ENCODE peak calls at places on chromosomes 4 and X, in eight cellular contexts. One of them, this sample, is unnamed.
A peak's percentile ranks its signal among the peaks of the same experiment; 100 is the strongest.

GRCh38 chrX:139201924-139202323 is 328.6 kb upstream of the F9 start:
- DNase-seq in NT2/D1: no peak
- DNase-seq in astrocyte of the spinal cord: no peak
- DNase-seq in cardiac fibroblast: no peak
- DNase-seq in hypothalamus: no peak
- DNase-seq in ecto neural progenitor cell: no peak
- DNase-seq in CD8-positive, alpha-beta memory T cell: no peak
- DNase-seq in EL: no peak
- DNase-seq in this sample: no peak

GRCh38 chrX:150028692-150029091 is 90.4 kb upstream of the EOLA2 start:
- DNase-seq in NT2/D1: no peak
- DNase-seq in astrocyte of the spinal cord: no peak
- DNase-seq in cardiac fibroblast: no peak
- DNase-seq in hypothalamus: no peak
- DNase-seq in ecto neural progenitor cell: no peak
- DNase-seq in CD8-positive, alpha-beta memory T cell: no peak
- DNase-seq in EL: no peak
- DNase-seq in this sample: no peak

GRCh38 chr4:2829933-2830451 is 13.7 kb upstream of the ADD1 start:
- DNase-seq in NT2/D1: no peak
- DNase-seq in astrocyte of the spinal cord: no peak
- DNase-seq in cardiac fibroblast: no peak
- DNase-seq in hypothalamus: no peak
- DNase-seq in ecto neural progenitor cell: no peak
- DNase-seq in CD8-positive, alpha-beta memory T cell: no peak
- DNase-seq in EL: no peak
- DNase-seq in this sample: no peak

GRCh38 chr4:127249767-127250108 is 383.0 kb upstream of the INTU start:
- DNase-seq in NT2/D1: no peak
- DNase-seq in astrocyte of the spinal cord: no peak
- DNase-seq in cardiac fibroblast: no peak
- DNase-seq in hypothalamus: no peak
- DNase-seq in ecto neural progenitor cell: no peak
- DNase-seq in CD8-positive, alpha-beta memory T cell: no peak
- DNase-seq in EL: no peak
- DNase-seq in this sample: no peak

GRCh38 chr4:10051536-10052135 is 30.3 kb upstream of the SLC2A9 start:
- DNase-seq in NT2/D1: no peak
- DNase-seq in astrocyte of the spinal cord: no peak
- DNase-seq in cardiac fibroblast: no peak
- DNase-seq in hypothalamus: no peak
- DNase-seq in ecto neural progenitor cell: peak; percentile 28
- DNase-seq in CD8-positive, alpha-beta memory T cell: no peak
- DNase-seq in EL: no peak
- DNase-seq in this sample: no peak

GRCh38 chr4:149914101-149914500 is 98.5 kb upstream of the IQCM start:
- DNase-seq in NT2/D1: no peak
- DNase-seq in astrocyte of the spinal cord: no peak
- DNase-seq in cardiac fibroblast: no peak
- DNase-seq in hypothalamus: no peak
- DNase-seq in ecto neural progenitor cell: no peak
- DNase-seq in CD8-positive, alpha-beta memory T cell: no peak
- DNase-seq in EL: no peak
- DNase-seq in this sample: no peak

GRCh38 chr4:173057906-173058305 is 110.7 kb upstream of the GALNT7 start:
- DNase-seq in NT2/D1: no peak
- DNase-seq in astrocyte of the spinal cord: peak; percentile 22
- DNase-seq in cardiac fibroblast: peak; percentile 72
- DNase-seq in hypothalamus: no peak
- DNase-seq in ecto neural progenitor cell: no peak
- DNase-seq in CD8-positive, alpha-beta memory T cell: no peak
- DNase-seq in EL: no peak
- DNase-seq in this sample: peak; percentile 82

GRCh38 chrX:136773649-136774048 is 7.1 kb downstream of the ARHGEF6 start:
- DNase-seq in NT2/D1: no peak
- DNase-seq in astrocyte of the spinal cord: no peak
- DNase-seq in cardiac fibroblast: no peak
- DNase-seq in hypothalamus: no peak
- DNase-seq in ecto neural progenitor cell: no peak
- DNase-seq in CD8-positive, alpha-beta memory T cell: no peak
- DNase-seq in EL: no peak
- DNase-seq in this sample: no peak

GRCh38 chr4:134024251-134024650 is 177.3 kb downstream of the PABPC4L start:
- DNase-seq in NT2/D1: no peak
- DNase-seq in astrocyte of the spinal cord: no peak
- DNase-seq in cardiac fibroblast: peak; percentile 0
- DNase-seq in hypothalamus: no peak
- DNase-seq in ecto neural progenitor cell: no peak
- DNase-seq in CD8-positive, alpha-beta memory T cell: no peak
- DNase-seq in EL: peak; percentile 25
- DNase-seq in this sample: peak; percentile 19

GRCh38 chr4:3486556-3487270 is 23.6 kb downstream of the DOK7 start:
- DNase-seq in NT2/D1: no peak
- DNase-seq in astrocyte of the spinal cord: no peak
- DNase-seq in cardiac fibroblast: no peak
- DNase-seq in hypothalamus: peak; percentile 61
- DNase-seq in ecto neural progenitor cell: no peak
- DNase-seq in CD8-positive, alpha-beta memory T cell: no peak
- DNase-seq in EL: no peak
- DNase-seq in this sample: peak; percentile 40

GRCh38 chr4:165476214-165477098 is 97.6 kb downstream of the CPE start:
- DNase-seq in NT2/D1: no peak
- DNase-seq in astrocyte of the spinal cord: peak; percentile 62
- DNase-seq in cardiac fibroblast: peak; percentile 63
- DNase-seq in hypothalamus: no peak
- DNase-seq in ecto neural progenitor cell: no peak
- DNase-seq in CD8-positive, alpha-beta memory T cell: no peak
- DNase-seq in EL: peak; percentile 21
- DNase-seq in this sample: no peak

GRCh38 chr4:23266401-23266800 is 573.7 kb downstream of the GBA3 start:
- DNase-seq in NT2/D1: peak; percentile 1
- DNase-seq in astrocyte of the spinal cord: no peak
- DNase-seq in cardiac fibroblast: no peak
- DNase-seq in hypothalamus: no peak
- DNase-seq in ecto neural progenitor cell: no peak
- DNase-seq in CD8-positive, alpha-beta memory T cell: no peak
- DNase-seq in EL: no peak
- DNase-seq in this sample: no peak

GRCh38 chrX:140440891-140441290 is 64.0 kb downstream of the SOX3 start:
- DNase-seq in NT2/D1: no peak
- DNase-seq in astrocyte of the spinal cord: peak; percentile 23
- DNase-seq in cardiac fibroblast: no peak
- DNase-seq in hypothalamus: peak; percentile 0
- DNase-seq in ecto neural progenitor cell: no peak
- DNase-seq in CD8-positive, alpha-beta memory T cell: no peak
- DNase-seq in EL: no peak
- DNase-seq in this sample: no peak

GRCh38 chr4:57499786-57500185 is 389.6 kb upstream of the IGFBP7 start:
- DNase-seq in NT2/D1: no peak
- DNase-seq in astrocyte of the spinal cord: peak; percentile 19
- DNase-seq in cardiac fibroblast: peak; percentile 12
- DNase-seq in hypothalamus: no peak
- DNase-seq in ecto neural progenitor cell: no peak
- DNase-seq in CD8-positive, alpha-beta memory T cell: no peak
- DNase-seq in EL: peak; percentile 47
- DNase-seq in this sample: no peak

GRCh38 chrX:16851421-16851820 is 18.7 kb downstream of the RBBP7 start:
- DNase-seq in NT2/D1: no peak
- DNase-seq in astrocyte of the spinal cord: peak; percentile 51
- DNase-seq in cardiac fibroblast: peak; percentile 30
- DNase-seq in hypothalamus: no peak
- DNase-seq in ecto neural progenitor cell: no peak
- DNase-seq in CD8-positive, alpha-beta memory T cell: no peak
- DNase-seq in EL: no peak
- DNase-seq in this sample: no peak

GRCh38 chr4:18419780-18420179 is 398.2 kb upstream of the LCORL start:
- DNase-seq in NT2/D1: no peak
- DNase-seq in astrocyte of the spinal cord: no peak
- DNase-seq in cardiac fibroblast: no peak
- DNase-seq in hypothalamus: no peak
- DNase-seq in ecto neural progenitor cell: no peak
- DNase-seq in CD8-positive, alpha-beta memory T cell: no peak
- DNase-seq in EL: no peak
- DNase-seq in this sample: no peak

GRCh38 chrX:24150051-24150790 is 692 bp downstream of the ZFX start:
- DNase-seq in NT2/D1: peak; percentile 78
- DNase-seq in astrocyte of the spinal cord: peak; percentile 97
- DNase-seq in cardiac fibroblast: peak; percentile 85
- DNase-seq in hypothalamus: peak; percentile 87
- DNase-seq in ecto neural progenitor cell: peak; percentile 96
- DNase-seq in CD8-positive, alpha-beta memory T cell: peak; percentile 93
- DNase-seq in EL: peak; percentile 83
- DNase-seq in this sample: peak; percentile 80

GRCh38 chr4:151012836-151013235 is 2.2 kb downstream of the LRBA start:
- DNase-seq in NT2/D1: no peak
- DNase-seq in astrocyte of the spinal cord: peak; percentile 10
- DNase-seq in cardiac fibroblast: no peak
- DNase-seq in hypothalamus: no peak
- DNase-seq in ecto neural progenitor cell: no peak
- DNase-seq in CD8-positive, alpha-beta memory T cell: no peak
- DNase-seq in EL: peak; percentile 6
- DNase-seq in this sample: no peak

GRCh38 chrX:24186483-24186882 is 37.0 kb downstream of the ZFX start:
- DNase-seq in NT2/D1: no peak
- DNase-seq in astrocyte of the spinal cord: no peak
- DNase-seq in cardiac fibroblast: no peak
- DNase-seq in hypothalamus: no peak
- DNase-seq in ecto neural progenitor cell: no peak
- DNase-seq in CD8-positive, alpha-beta memory T cell: no peak
- DNase-seq in EL: no peak
- DNase-seq in this sample: no peak

GRCh38 chr4:6200922-6201362 is 593 bp upstream of the JAKMIP1 start:
- DNase-seq in NT2/D1: no peak
- DNase-seq in astrocyte of the spinal cord: no peak
- DNase-seq in cardiac fibroblast: no peak
- DNase-seq in hypothalamus: no peak
- DNase-seq in ecto neural progenitor cell: no peak
- DNase-seq in CD8-positive, alpha-beta memory T cell: peak; percentile 28
- DNase-seq in EL: no peak
- DNase-seq in this sample: no peak

GRCh38 chrX:51694254-51694653 is 11.6 kb upstream of the CENPVL2 start:
- DNase-seq in NT2/D1: no peak
- DNase-seq in astrocyte of the spinal cord: no peak
- DNase-seq in cardiac fibroblast: no peak
- DNase-seq in hypothalamus: no peak
- DNase-seq in ecto neural progenitor cell: peak; percentile 5
- DNase-seq in CD8-positive, alpha-beta memory T cell: no peak
- DNase-seq in EL: no peak
- DNase-seq in this sample: no peak

GRCh38 chr4:8276358-8277240 is 7.0 kb downstream of the HTRA3 start:
- DNase-seq in NT2/D1: no peak
- DNase-seq in astrocyte of the spinal cord: peak; percentile 45
- DNase-seq in cardiac fibroblast: peak; percentile 31
- DNase-seq in hypothalamus: no peak
- DNase-seq in ecto neural progenitor cell: no peak
- DNase-seq in CD8-positive, alpha-beta memory T cell: no peak
- DNase-seq in EL: no peak
- DNase-seq in this sample: no peak

GRCh38 chrX:110145854-110146253 is 142.9 kb downstream of the TMEM164 start:
- DNase-seq in NT2/D1: no peak
- DNase-seq in astrocyte of the spinal cord: peak; percentile 43
- DNase-seq in cardiac fibroblast: peak; percentile 49
- DNase-seq in hypothalamus: peak; percentile 1
- DNase-seq in ecto neural progenitor cell: no peak
- DNase-seq in CD8-positive, alpha-beta memory T cell: no peak
- DNase-seq in EL: peak; percentile 34
- DNase-seq in this sample: peak; percentile 24

GRCh38 chrX:122203399-122203798 is 980.7 kb upstream of the GRIA3 start:
- DNase-seq in NT2/D1: no peak
- DNase-seq in astrocyte of the spinal cord: no peak
- DNase-seq in cardiac fibroblast: no peak
- DNase-seq in hypothalamus: no peak
- DNase-seq in ecto neural progenitor cell: no peak
- DNase-seq in CD8-positive, alpha-beta memory T cell: no peak
- DNase-seq in EL: no peak
- DNase-seq in this sample: no peak

GRCh38 chrX:21374163-21374993 is at the start of gene CNKSR2:
- DNase-seq in NT2/D1: peak; percentile 60
- DNase-seq in astrocyte of the spinal cord: peak; percentile 12
- DNase-seq in cardiac fibroblast: peak; percentile 23
- DNase-seq in hypothalamus: peak; percentile 54
- DNase-seq in ecto neural progenitor cell: peak; percentile 88
- DNase-seq in CD8-positive, alpha-beta memory T cell: peak; percentile 66
- DNase-seq in EL: peak; percentile 5
- DNase-seq in this sample: no peak

GRCh38 chrX:126485371-126485770 is 67.2 kb downstream of the DCAF12L1 start:
- DNase-seq in NT2/D1: no peak
- DNase-seq in astrocyte of the spinal cord: no peak
- DNase-seq in cardiac fibroblast: no peak
- DNase-seq in hypothalamus: no peak
- DNase-seq in ecto neural progenitor cell: no peak
- DNase-seq in CD8-positive, alpha-beta memory T cell: no peak
- DNase-seq in EL: no peak
- DNase-seq in this sample: no peak

GRCh38 chr4:3688018-3688998 is 77.9 kb upstream of the ADRA2C start:
- DNase-seq in NT2/D1: no peak
- DNase-seq in astrocyte of the spinal cord: no peak
- DNase-seq in cardiac fibroblast: no peak
- DNase-seq in hypothalamus: no peak
- DNase-seq in ecto neural progenitor cell: no peak
- DNase-seq in CD8-positive, alpha-beta memory T cell: no peak
- DNase-seq in EL: no peak
- DNase-seq in this sample: no peak

GRCh38 chr4:2064276-2064991 is 5.3 kb downstream of the NAT8L start:
- DNase-seq in NT2/D1: no peak
- DNase-seq in astrocyte of the spinal cord: no peak
- DNase-seq in cardiac fibroblast: no peak
- DNase-seq in hypothalamus: no peak
- DNase-seq in ecto neural progenitor cell: no peak
- DNase-seq in CD8-positive, alpha-beta memory T cell: no peak
- DNase-seq in EL: no peak
- DNase-seq in this sample: no peak

GRCh38 chr4:148052448-148052847 is 320.6 kb downstream of the ARHGAP10 start:
- DNase-seq in NT2/D1: no peak
- DNase-seq in astrocyte of the spinal cord: no peak
- DNase-seq in cardiac fibroblast: no peak
- DNase-seq in hypothalamus: no peak
- DNase-seq in ecto neural progenitor cell: no peak
- DNase-seq in CD8-positive, alpha-beta memory T cell: peak; percentile 70
- DNase-seq in EL: no peak
- DNase-seq in this sample: no peak

GRCh38 chr4:129901205-129901604 is 805.3 kb downstream of the C4orf33 start:
- DNase-seq in NT2/D1: no peak
- DNase-seq in astrocyte of the spinal cord: no peak
- DNase-seq in cardiac fibroblast: no peak
- DNase-seq in hypothalamus: no peak
- DNase-seq in ecto neural progenitor cell: no peak
- DNase-seq in CD8-positive, alpha-beta memory T cell: no peak
- DNase-seq in EL: no peak
- DNase-seq in this sample: no peak

GRCh38 chrX:101925733-101926132 is 6.1 kb downstream of the ZMAT1 start:
- DNase-seq in NT2/D1: no peak
- DNase-seq in astrocyte of the spinal cord: no peak
- DNase-seq in cardiac fibroblast: no peak
- DNase-seq in hypothalamus: no peak
- DNase-seq in ecto neural progenitor cell: no peak
- DNase-seq in CD8-positive, alpha-beta memory T cell: no peak
- DNase-seq in EL: no peak
- DNase-seq in this sample: no peak

GRCh38 chrX:69387559-69388487 is 116.3 kb upstream of the NALF2 start:
- DNase-seq in NT2/D1: peak; percentile 84
- DNase-seq in astrocyte of the spinal cord: peak; percentile 1
- DNase-seq in cardiac fibroblast: peak; percentile 33
- DNase-seq in hypothalamus: peak; percentile 20
- DNase-seq in ecto neural progenitor cell: peak; percentile 88
- DNase-seq in CD8-positive, alpha-beta memory T cell: peak; percentile 2
- DNase-seq in EL: peak; percentile 32
- DNase-seq in this sample: peak; percentile 2

GRCh38 chr4:15779336-15779735 is 1.2 kb downstream of the CD38 start:
- DNase-seq in NT2/D1: peak; percentile 36
- DNase-seq in astrocyte of the spinal cord: peak; percentile 51
- DNase-seq in cardiac fibroblast: peak; percentile 75
- DNase-seq in hypothalamus: peak; percentile 47
- DNase-seq in ecto neural progenitor cell: peak; percentile 56
- DNase-seq in CD8-positive, alpha-beta memory T cell: no peak
- DNase-seq in EL: peak; percentile 66
- DNase-seq in this sample: peak; percentile 33

This sample was measured in LHCN-M2.